ENCODE peak calls at places on chromosomes 2 and 18, in five cellular contexts. One of them, this sample, is unnamed.
A peak's percentile ranks its signal among the peaks of the same experiment; 100 is the strongest.

GRCh38 chr2:60652822-60653315 is 99.4 kb upstream of the BCL11A start:
- DNase-seq in Panc1: no peak
- DNase-seq in GM23338: no peak
- DNase-seq in upper lobe of right lung: no peak
- DNase-seq in retinal pigment epithelial cell: no peak
- DNase-seq in this sample: no peak

GRCh38 chr2:128631698-128632490 is 313.2 kb upstream of the HS6ST1 start:
- DNase-seq in retinal pigment epithelial cell: no peak
- DNase-seq in Panc1: no peak
- DNase-seq in GM23338: no peak
- DNase-seq in upper lobe of right lung: peak; percentile 44
- DNase-seq in this sample: peak; percentile 31

GRCh38 chr2:195535911-195536522 is 121.0 kb upstream of the SLC39A10 start:
- DNase-seq in Panc1: no peak
- DNase-seq in retinal pigment epithelial cell: no peak
- DNase-seq in upper lobe of right lung: peak; percentile 68
- DNase-seq in GM23338: no peak
- DNase-seq in this sample: peak; percentile 78

GRCh38 chr2:54073796-54074195 is 41.6 kb upstream of the ACYP2 start:
- DNase-seq in GM23338: no peak
- DNase-seq in Panc1: no peak
- DNase-seq in retinal pigment epithelial cell: peak; percentile 47
- DNase-seq in upper lobe of right lung: no peak
- DNase-seq in this sample: no peak

GRCh38 chr2:26169226-26169625 is 3.7 kb upstream of the GAREM2 start:
- DNase-seq in Panc1: no peak
- DNase-seq in retinal pigment epithelial cell: no peak
- DNase-seq in upper lobe of right lung: peak; percentile 45
- DNase-seq in GM23338: no peak
- DNase-seq in this sample: no peak

GRCh38 chr2:222318026-222318711 is 19.4 kb upstream of the PAX3 start:
- DNase-seq in upper lobe of right lung: peak; percentile 85
- DNase-seq in GM23338: peak; percentile 90
- DNase-seq in Panc1: peak; percentile 30
- DNase-seq in retinal pigment epithelial cell: peak; percentile 26
- DNase-seq in this sample: no peak

GRCh38 chr2:189821953-189822748 is 37.9 kb downstream of the PMS1 start:
- DNase-seq in upper lobe of right lung: peak; percentile 62
- DNase-seq in retinal pigment epithelial cell: peak; percentile 31
- DNase-seq in GM23338: no peak
- DNase-seq in Panc1: no peak
- DNase-seq in this sample: no peak

GRCh38 chr2:10798783-10799182 is 13.8 kb downstream of the PDIA6 start:
- DNase-seq in GM23338: no peak
- DNase-seq in Panc1: no peak
- DNase-seq in upper lobe of right lung: no peak
- DNase-seq in retinal pigment epithelial cell: no peak
- DNase-seq in this sample: no peak

GRCh38 chr2:239820836-239821693 is 204.1 kb downstream of the NDUFA10 start:
- DNase-seq in GM23338: no peak
- DNase-seq in Panc1: no peak
- DNase-seq in retinal pigment epithelial cell: no peak
- DNase-seq in upper lobe of right lung: peak; percentile 57
- DNase-seq in this sample: peak; percentile 30

GRCh38 chr18:56921888-56922480 is 224.9 kb upstream of the BOD1L2 start:
- DNase-seq in Panc1: no peak
- DNase-seq in upper lobe of right lung: no peak
- DNase-seq in retinal pigment epithelial cell: no peak
- DNase-seq in GM23338: no peak
- DNase-seq in this sample: no peak

GRCh38 chr2:123720760-123721159 is 304.3 kb upstream of the CNTNAP5 start:
- DNase-seq in Panc1: no peak
- DNase-seq in retinal pigment epithelial cell: peak; percentile 90
- DNase-seq in upper lobe of right lung: no peak
- DNase-seq in GM23338: no peak
- DNase-seq in this sample: no peak

GRCh38 chr2:213451542-213452256 is 167.4 kb downstream of the SPAG16 start:
- DNase-seq in Panc1: no peak
- DNase-seq in GM23338: peak; percentile 41
- DNase-seq in upper lobe of right lung: no peak
- DNase-seq in retinal pigment epithelial cell: no peak
- DNase-seq in this sample: no peak

GRCh38 chr2:165466386-165466785 is 3.1 kb upstream of the CSRNP3 start:
- DNase-seq in GM23338: no peak
- DNase-seq in Panc1: no peak
- DNase-seq in retinal pigment epithelial cell: no peak
- DNase-seq in upper lobe of right lung: no peak
- DNase-seq in this sample: no peak

GRCh38 chr2:74221091-74221490 is 22.7 kb downstream of the MTHFD2 start:
- DNase-seq in GM23338: no peak
- DNase-seq in upper lobe of right lung: no peak
- DNase-seq in Panc1: no peak
- DNase-seq in retinal pigment epithelial cell: no peak
- DNase-seq in this sample: no peak

GRCh38 chr2:49755777-49756176 is 601.5 kb upstream of the FSHR start:
- DNase-seq in GM23338: no peak
- DNase-seq in retinal pigment epithelial cell: no peak
- DNase-seq in upper lobe of right lung: no peak
- DNase-seq in Panc1: no peak
- DNase-seq in this sample: no peak

GRCh38 chr18:10558243-10558966 is 32.6 kb downstream of the NAPG start:
- DNase-seq in Panc1: no peak
- DNase-seq in GM23338: no peak
- DNase-seq in upper lobe of right lung: no peak
- DNase-seq in retinal pigment epithelial cell: no peak
- DNase-seq in this sample: no peak

GRCh38 chr2:127059559-127059958 is 47.4 kb downstream of the BIN1 start:
- DNase-seq in GM23338: no peak
- DNase-seq in Panc1: no peak
- DNase-seq in retinal pigment epithelial cell: no peak
- DNase-seq in upper lobe of right lung: no peak
- DNase-seq in this sample: no peak

GRCh38 chr2:146661494-146662096 is 1183.2 kb upstream of the ACVR2A start:
- DNase-seq in retinal pigment epithelial cell: no peak
- DNase-seq in GM23338: peak; percentile 76
- DNase-seq in upper lobe of right lung: no peak
- DNase-seq in Panc1: peak; percentile 8
- DNase-seq in this sample: no peak

GRCh38 chr18:79877163-79878091 is 74.0 kb downstream of the SLC66A2 start:
- DNase-seq in Panc1: no peak
- DNase-seq in GM23338: no peak
- DNase-seq in upper lobe of right lung: peak; percentile 59
- DNase-seq in retinal pigment epithelial cell: no peak
- DNase-seq in this sample: no peak

GRCh38 chr2:132804045-132804444 is 134.0 kb upstream of the LYPD1 start:
- DNase-seq in Panc1: no peak
- DNase-seq in upper lobe of right lung: no peak
- DNase-seq in GM23338: peak; percentile 8
- DNase-seq in retinal pigment epithelial cell: no peak
- DNase-seq in this sample: no peak

GRCh38 chr2:81247648-81248047 is 943.1 kb upstream of the LRRTM1 start:
- DNase-seq in upper lobe of right lung: no peak
- DNase-seq in Panc1: no peak
- DNase-seq in retinal pigment epithelial cell: no peak
- DNase-seq in GM23338: no peak
- DNase-seq in this sample: no peak
- TF ChIP-seq CTCF in upper lobe of right lung: no peak
- TF ChIP-seq CTCF in Panc1: no peak
- TF ChIP-seq CTCF in retinal pigment epithelial cell: no peak
- TF ChIP-seq CTCF in GM23338: no peak
- TF ChIP-seq CTCF in this sample: no peak

GRCh38 chr18:52227536-52227935 is 112.5 kb upstream of the DCC start:
- DNase-seq in retinal pigment epithelial cell: no peak
- DNase-seq in Panc1: no peak
- DNase-seq in GM23338: no peak
- DNase-seq in upper lobe of right lung: no peak
- DNase-seq in this sample: no peak
- TF ChIP-seq CTCF in retinal pigment epithelial cell: no peak
- TF ChIP-seq CTCF in Panc1: no peak
- TF ChIP-seq CTCF in GM23338: no peak
- TF ChIP-seq CTCF in upper lobe of right lung: no peak
- TF ChIP-seq CTCF in this sample: no peak

DNA sequence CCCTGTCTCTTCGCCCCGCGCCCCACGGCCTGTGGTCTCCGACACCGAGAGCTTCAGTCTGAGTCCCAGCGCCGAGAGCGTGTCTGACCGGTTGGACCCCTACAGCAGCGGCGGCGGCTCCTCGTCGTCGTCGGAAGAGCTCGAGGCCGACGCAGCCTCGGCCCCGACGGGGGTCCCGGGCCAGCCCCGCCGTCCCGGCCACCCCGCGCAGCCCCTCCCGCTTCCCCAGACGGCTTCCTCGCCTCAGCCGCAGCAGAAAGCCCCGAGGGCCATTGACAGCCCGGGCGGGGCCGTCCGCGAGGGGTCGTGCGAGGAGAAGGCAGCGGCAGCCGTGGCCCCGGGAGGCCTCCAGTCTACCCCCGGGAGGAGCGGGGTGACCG is 1.3 kb downstream of the PHLPP1 start:
- DNase-seq in upper lobe of right lung: peak; percentile 77
- DNase-seq in Panc1: no peak
- DNase-seq in retinal pigment epithelial cell: no peak
- DNase-seq in GM23338: peak; percentile 63
- DNase-seq in this sample: no peak
- TF ChIP-seq CTCF in upper lobe of right lung: peak; percentile 15
- TF ChIP-seq CTCF in Panc1: no peak
- TF ChIP-seq CTCF in retinal pigment epithelial cell: peak; percentile 30
- TF ChIP-seq CTCF in GM23338: peak; percentile 58
- TF ChIP-seq CTCF in this sample: no peak

GRCh38 chr18:37532917-37533316 is 32.7 kb downstream of the CELF4 start:
- DNase-seq in GM23338: no peak
- DNase-seq in retinal pigment epithelial cell: no peak
- DNase-seq in Panc1: no peak
- DNase-seq in upper lobe of right lung: no peak
- DNase-seq in this sample: no peak

GRCh38 chr18:37534627-37535026 is 31.0 kb downstream of the CELF4 start:
- DNase-seq in retinal pigment epithelial cell: no peak
- DNase-seq in Panc1: no peak
- DNase-seq in upper lobe of right lung: no peak
- DNase-seq in GM23338: no peak
- DNase-seq in this sample: no peak

GRCh38 chr18:37535968-37536367 is 29.6 kb downstream of the CELF4 start:
- DNase-seq in upper lobe of right lung: no peak
- DNase-seq in retinal pigment epithelial cell: no peak
- DNase-seq in Panc1: no peak
- DNase-seq in GM23338: no peak
- DNase-seq in this sample: no peak

GRCh38 chr18:37536646-37537045 is 29.0 kb downstream of the CELF4 start:
- DNase-seq in retinal pigment epithelial cell: no peak
- DNase-seq in Panc1: no peak
- DNase-seq in upper lobe of right lung: no peak
- DNase-seq in GM23338: no peak
- DNase-seq in this sample: no peak

GRCh38 chr18:37533647-37534565 is 31.7 kb downstream of the CELF4 start:
- DNase-seq in GM23338: peak; percentile 76
- DNase-seq in retinal pigment epithelial cell: no peak
- DNase-seq in Panc1: no peak
- DNase-seq in upper lobe of right lung: no peak
- DNase-seq in this sample: no peak
- TF ChIP-seq CTCF in GM23338: peak; percentile 62
- TF ChIP-seq CTCF in retinal pigment epithelial cell: peak; percentile 48
- TF ChIP-seq CTCF in Panc1: peak; percentile 25
- TF ChIP-seq CTCF in upper lobe of right lung: no peak
- TF ChIP-seq CTCF in this sample: no peak

DNA sequence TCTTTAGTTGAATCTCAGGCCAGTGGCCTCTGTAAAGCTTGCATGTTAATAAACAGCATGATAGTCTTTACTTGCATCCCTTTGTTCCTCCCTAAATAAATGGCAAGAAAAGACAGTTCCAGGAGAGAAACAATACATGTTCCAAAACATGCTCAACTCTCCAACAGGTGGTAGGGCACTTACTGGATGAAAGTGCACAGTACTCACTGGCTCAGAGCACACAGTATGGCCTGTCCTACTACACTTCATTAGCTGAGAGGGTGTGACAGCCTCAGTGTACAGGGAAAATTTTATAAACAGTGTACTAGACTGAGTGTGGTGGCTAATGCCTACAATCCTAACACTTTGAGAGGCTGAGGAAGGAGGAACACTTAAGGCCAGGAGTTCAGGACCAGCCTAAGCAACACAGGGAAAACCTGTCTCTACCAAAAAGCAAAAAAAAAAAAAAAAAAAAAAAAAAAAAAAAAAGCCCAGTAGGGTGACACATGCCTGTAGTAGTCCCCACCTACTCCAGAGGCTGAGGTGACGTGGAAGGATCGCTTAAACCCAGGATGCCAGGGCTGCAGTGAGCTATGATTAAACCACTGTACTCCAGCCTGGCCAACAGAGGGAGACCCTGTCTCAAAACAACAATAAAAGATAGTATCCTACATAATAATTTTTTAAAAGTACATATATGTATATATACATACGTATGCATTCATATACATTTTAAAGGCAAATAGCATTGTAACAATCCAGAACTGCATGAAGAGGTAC is 51.9 kb downstream of the SOS1 start:
- DNase-seq in GM23338: no peak
- DNase-seq in upper lobe of right lung: no peak
- DNase-seq in Panc1: no peak
- DNase-seq in retinal pigment epithelial cell: no peak
- DNase-seq in this sample: no peak
- TF ChIP-seq CTCF in GM23338: peak; percentile 18
- TF ChIP-seq CTCF in upper lobe of right lung: no peak
- TF ChIP-seq CTCF in Panc1: no peak
- TF ChIP-seq CTCF in retinal pigment epithelial cell: peak; percentile 18
- TF ChIP-seq CTCF in this sample: no peak

GRCh38 chr2:20590704-20591515 is 60.0 kb downstream of the HS1BP3 start:
- DNase-seq in Panc1: no peak
- DNase-seq in upper lobe of right lung: peak; percentile 64
- DNase-seq in retinal pigment epithelial cell: no peak
- DNase-seq in GM23338: no peak
- DNase-seq in this sample: peak; percentile 19

GRCh38 chr2:20594048-20594750 is 56.7 kb downstream of the HS1BP3 start:
- DNase-seq in upper lobe of right lung: peak; percentile 51
- DNase-seq in GM23338: no peak
- DNase-seq in retinal pigment epithelial cell: no peak
- DNase-seq in Panc1: no peak
- DNase-seq in this sample: peak; percentile 30

GRCh38 chr2:20593072-20594034 is 57.5 kb downstream of the HS1BP3 start:
- DNase-seq in upper lobe of right lung: peak; percentile 92
- DNase-seq in GM23338: no peak
- DNase-seq in Panc1: no peak
- DNase-seq in retinal pigment epithelial cell: peak; percentile 87
- DNase-seq in this sample: peak; percentile 55

GRCh38 chr2:20589975-20590703 is 60.8 kb downstream of the HS1BP3 start:
- DNase-seq in Panc1: no peak
- DNase-seq in upper lobe of right lung: peak; percentile 59
- DNase-seq in retinal pigment epithelial cell: no peak
- DNase-seq in GM23338: no peak
- DNase-seq in this sample: peak; percentile 39

GRCh38 chr2:20592106-20593071 is 58.5 kb downstream of the HS1BP3 start:
- DNase-seq in retinal pigment epithelial cell: no peak
- DNase-seq in GM23338: peak; percentile 38
- DNase-seq in Panc1: no peak
- DNase-seq in upper lobe of right lung: peak; percentile 71
- DNase-seq in this sample: peak; percentile 32
- TF ChIP-seq CTCF in retinal pigment epithelial cell: peak; percentile 16
- TF ChIP-seq CTCF in GM23338: peak; percentile 46
- TF ChIP-seq CTCF in Panc1: no peak
- TF ChIP-seq CTCF in upper lobe of right lung: no peak
- TF ChIP-seq CTCF in this sample: no peak

GRCh38 chr2:220296174-220296573 is 668.7 kb downstream of the SLC4A3 start:
- DNase-seq in upper lobe of right lung: no peak
- DNase-seq in GM23338: peak; percentile 27
- DNase-seq in retinal pigment epithelial cell: no peak
- DNase-seq in Panc1: no peak
- DNase-seq in this sample: no peak
- TF ChIP-seq CTCF in upper lobe of right lung: no peak
- TF ChIP-seq CTCF in GM23338: no peak
- TF ChIP-seq CTCF in retinal pigment epithelial cell: peak; percentile 14
- TF ChIP-seq CTCF in Panc1: no peak
- TF ChIP-seq CTCF in this sample: no peak

This sample was measured in CD14-positive monocyte.